ENCODE peak calls at places on chromosome 15, in six cellular contexts. J is glutamatergic neuron, R is psoas muscle, D is pancreas, E is suprapubic skin, M is Calu3. I is an unnamed sample.

GRCh38 chr15:68349173-68349572 is 71.6 kb downstream of the FEM1B start:
- DNase-seq in J (no peak), R (no peak), D (no peak), E (no peak), M (no peak), I (no peak)

GRCh38 chr15:34147371-34148140 is 45.7 kb downstream of the PGBD4 start:
- DNase-seq in J (no peak), R (no peak), D (no peak), E (no peak), M (no peak), I (no peak)

GRCh38 chr15:67085818-67086649 is 20.6 kb downstream of the SMAD3 start:
- DNase-seq in J (no peak), R (no peak), D (no peak), E (no peak), M (no peak), I (no peak)

GRCh38 chr15:26891448-26891881 is 24.6 kb downstream of the GABRA5 start:
- DNase-seq in J (peak), R (no peak), D (peak), E (no peak), M (peak), I (peak)

GRCh38 chr15:41585140-41586047 is 26.4 kb downstream of the TYRO3 start:
- DNase-seq in J (peak), R (peak), D (peak), E (no peak), M (peak), I (peak)

GRCh38 chr15:41307679-41308078 is 24.7 kb downstream of the OIP5 start:
- DNase-seq in J (no peak), R (no peak), D (no peak), E (no peak), M (no peak), I (no peak)

GRCh38 chr15:69015591-69015990 is 1.1 kb downstream of the NOX5 start:
- DNase-seq in J (no peak), R (no peak), D (no peak), E (no peak), M (no peak), I (no peak)

GRCh38 chr15:40891810-40892448 is 2.3 kb upstream of the VPS18 start:
- DNase-seq in J (peak), R (no peak), D (peak), E (no peak), M (peak), I (no peak)

GRCh38 chr15:42240823-42241222 is 32.2 kb upstream of the GANC start:
- DNase-seq in J (no peak), R (no peak), D (no peak), E (no peak), M (no peak), I (no peak)

GRCh38 chr15:70097337-70098169 is at the start of gene TLE3:
- DNase-seq in J (peak), R (peak), D (peak), E (peak), M (peak), I (peak)
- TF ChIP-seq CTCF in J (peak), R (peak), D (peak), E (peak), M (no peak), I (peak)

GRCh38 chr15:85588657-85589056 is 206.1 kb downstream of the KLHL25 start:
- DNase-seq in J (no peak), R (no peak), D (no peak), E (no peak), M (no peak), I (no peak)

GRCh38 chr15:85591622-85592021 is 203.1 kb downstream of the KLHL25 start:
- DNase-seq in J (no peak), R (no peak), D (no peak), E (no peak), M (no peak), I (no peak)

GRCh38 chr15:85589873-85590272 is 204.9 kb downstream of the KLHL25 start:
- DNase-seq in J (no peak), R (no peak), D (no peak), E (no peak), M (peak), I (no peak)

GRCh38 chr15:85593809-85594441 is 200.8 kb downstream of the KLHL25 start:
- DNase-seq in J (no peak), R (no peak), D (no peak), E (no peak), M (no peak), I (no peak)

GRCh38 chr15:85592148-85592547 is 202.6 kb downstream of the KLHL25 start:
- DNase-seq in J (no peak), R (no peak), D (no peak), E (no peak), M (peak), I (no peak)
- TF ChIP-seq CTCF in J (no peak), R (peak), D (no peak), E (no peak), M (no peak), I (peak)

GRCh38 chr15:65619636-65620290 is 2.0 kb upstream of the SLC24A1 start:
- DNase-seq in J (no peak), R (no peak), D (no peak), E (no peak), M (no peak), I (no peak)

GRCh38 chr15:65618575-65619109 is 3.1 kb upstream of the SLC24A1 start:
- DNase-seq in J (no peak), R (no peak), D (no peak), E (no peak), M (no peak), I (no peak)

GRCh38 chr15:65621638-65622037 is at the start of gene SLC24A1:
- DNase-seq in J (no peak), R (no peak), D (no peak), E (no peak), M (no peak), I (no peak)

GRCh38 chr15:65623103-65623502 is 1.4 kb downstream of the SLC24A1 start:
- DNase-seq in J (no peak), R (no peak), D (no peak), E (no peak), M (no peak), I (no peak)

GRCh38 chr15:65620833-65621232 is 905 bp upstream of the SLC24A1 start:
- DNase-seq in J (no peak), R (no peak), D (no peak), E (no peak), M (no peak), I (no peak)
- TF ChIP-seq CTCF in J (no peak), R (no peak), D (no peak), E (no peak), M (no peak), I (no peak)

DNA sequence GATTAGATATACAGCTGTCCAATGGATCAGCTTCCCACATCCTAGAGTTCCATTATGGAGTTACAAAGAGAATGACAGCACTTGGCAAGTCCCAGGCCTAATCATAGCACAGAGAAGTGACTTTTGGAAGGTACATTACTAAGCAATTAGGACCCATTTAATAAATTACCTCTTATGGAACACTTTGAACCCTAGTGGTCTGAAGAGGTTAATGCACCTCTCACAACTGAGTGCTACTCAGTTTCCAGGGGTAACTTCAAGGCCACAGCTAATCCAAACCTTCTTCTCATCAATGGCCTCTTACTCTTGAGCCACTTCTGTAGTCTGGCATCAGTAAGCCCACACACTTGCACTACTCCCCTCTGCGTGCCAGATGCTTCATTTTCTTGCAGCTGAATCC is 34.9 kb upstream of the MEIS2 start:
- DNase-seq in J (no peak), R (no peak), D (no peak), E (no peak), M (no peak), I (no peak)
- TF ChIP-seq CTCF in J (peak), R (peak), D (no peak), E (peak), M (peak), I (no peak)

DNA sequence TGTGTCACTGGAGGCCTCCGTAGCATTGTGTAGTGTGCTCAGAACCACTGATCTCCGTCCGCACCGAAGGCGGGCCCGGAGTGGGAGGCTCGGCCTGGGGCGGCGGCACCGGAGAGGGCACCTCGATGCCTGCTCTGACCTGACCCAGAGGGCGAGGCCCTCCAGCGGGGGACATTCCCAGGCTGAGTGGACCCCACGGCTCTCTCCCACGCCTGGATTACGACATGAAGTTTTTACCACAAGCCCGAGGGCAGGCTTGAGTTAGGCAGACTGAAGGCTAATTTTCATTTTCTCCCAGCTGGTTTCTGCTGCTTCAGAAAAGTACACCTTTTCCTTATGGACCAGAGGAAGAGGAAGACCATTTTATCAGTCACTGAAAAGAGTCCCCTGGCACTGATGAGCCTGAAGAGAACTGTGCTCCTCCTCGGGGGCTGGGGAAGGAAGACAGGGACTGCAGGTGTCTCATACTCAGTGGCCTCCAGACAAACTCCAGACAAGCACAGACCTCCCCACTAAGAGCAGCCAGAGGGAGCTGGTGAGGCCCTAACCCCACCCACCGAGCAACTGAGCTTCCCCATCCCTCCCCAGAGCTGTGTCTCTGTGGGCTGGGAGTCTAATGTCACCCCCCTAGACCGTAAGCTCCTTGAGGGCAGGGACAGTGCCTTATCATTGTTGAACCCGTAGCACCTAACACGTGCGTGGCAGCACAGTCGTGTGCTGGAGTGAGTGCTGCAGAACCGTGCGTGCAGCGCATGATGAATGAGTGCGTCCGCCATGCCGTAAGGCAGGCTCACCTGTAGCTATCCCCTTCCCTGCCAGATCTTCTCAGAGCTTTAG is 74.5 kb upstream of the BLM start:
- DNase-seq in J (no peak), R (no peak), D (no peak), E (no peak), M (no peak), I (no peak)
- TF ChIP-seq CTCF in J (no peak), R (no peak), D (no peak), E (no peak), M (no peak), I (no peak)

GRCh38 chr15:81880314-81880713 is 165.5 kb downstream of the MEX3B start:
- DNase-seq in J (no peak), R (no peak), D (no peak), E (no peak), M (no peak), I (no peak)

GRCh38 chr15:81880833-81881232 is 165.0 kb downstream of the MEX3B start:
- DNase-seq in J (no peak), R (no peak), D (no peak), E (no peak), M (no peak), I (no peak)

GRCh38 chr15:81877533-81878227 is 168.1 kb downstream of the MEX3B start:
- DNase-seq in J (no peak), R (no peak), D (no peak), E (no peak), M (no peak), I (no peak)
- TF ChIP-seq CTCF in J (no peak), R (no peak), D (no peak), E (no peak), M (no peak), I (no peak)

GRCh38 chr15:33076937-33077336 is 117.6 kb downstream of the FMN1 start:
- DNase-seq in J (no peak), R (no peak), D (no peak), E (no peak), M (no peak), I (no peak)

GRCh38 chr15:33071451-33071850 is 123.1 kb downstream of the FMN1 start:
- DNase-seq in J (no peak), R (no peak), D (no peak), E (no peak), M (no peak), I (no peak)

GRCh38 chr15:33069161-33069560 is 125.4 kb downstream of the FMN1 start:
- DNase-seq in J (no peak), R (no peak), D (no peak), E (no peak), M (no peak), I (no peak)

DNA sequence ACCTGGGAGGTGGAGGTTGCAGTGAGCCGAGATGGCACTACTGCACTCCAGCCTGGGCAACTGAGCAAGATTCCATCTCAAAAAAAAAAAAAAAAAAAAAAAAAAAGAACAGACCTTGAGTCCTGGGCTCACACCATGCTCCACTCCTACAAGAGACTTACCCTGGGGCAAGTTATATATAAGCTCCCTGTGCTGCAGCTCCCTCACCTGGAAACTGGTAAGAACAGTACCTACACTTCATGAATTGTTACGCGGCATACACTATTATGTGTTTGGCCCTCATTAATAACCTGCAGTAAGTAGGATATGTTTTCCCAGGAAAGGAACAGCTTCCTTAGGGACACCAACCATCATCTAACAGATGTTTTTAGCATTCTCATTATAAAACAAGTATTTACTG is 119.6 kb downstream of the FMN1 start:
- DNase-seq in J (no peak), R (no peak), D (no peak), E (no peak), M (no peak), I (no peak)
- TF ChIP-seq CTCF in J (no peak), R (peak), D (no peak), E (peak), M (no peak), I (no peak)

GRCh38 chr15:48965972-48966371 is 2.3 kb upstream of the SHC4 start:
- DNase-seq in J (no peak), R (no peak), D (no peak), E (no peak), M (peak), I (no peak)
- TF ChIP-seq CTCF in J (no peak), R (no peak), D (no peak), E (no peak), M (peak), I (no peak)

GRCh38 chr15:58212909-58213526 is 74.8 kb downstream of the AQP9 start:
- DNase-seq in J (no peak), R (no peak), D (peak), E (no peak), M (peak), I (no peak)
- TF ChIP-seq CTCF in J (peak), R (peak), D (peak), E (no peak), M (peak), I (no peak)